ENCODE peak calls at places on chromosomes 3 and 15, in ten cellular contexts. One of them, this sample, is unnamed.

GRCh38 chr3:89246326-89246725 is 138.9 kb downstream of the EPHA3 start:
- DNase-seq in tibial nerve: no peak
- DNase-seq in sigmoid colon: no peak
- DNase-seq in SK-N-SH: no peak
- DNase-seq in ovary: no peak
- DNase-seq in A549: no peak
- DNase-seq in transverse colon: no peak
- DNase-seq in K562: no peak
- DNase-seq in stomach: no peak
- DNase-seq in suprapubic skin: no peak
- DNase-seq in this sample: no peak

GRCh38 chr3:58492385-58492970 is 582 bp downstream of the KCTD6 start:
- DNase-seq in tibial nerve: no peak
- DNase-seq in A549: no peak
- DNase-seq in suprapubic skin: no peak
- DNase-seq in SK-N-SH: peak
- DNase-seq in K562: no peak
- DNase-seq in stomach: no peak
- DNase-seq in transverse colon: no peak
- DNase-seq in ovary: no peak
- DNase-seq in sigmoid colon: no peak
- DNase-seq in this sample: no peak

GRCh38 chr15:58732620-58733363 is 16.7 kb downstream of the ADAM10 start:
- DNase-seq in tibial nerve: no peak
- DNase-seq in suprapubic skin: no peak
- DNase-seq in K562: no peak
- DNase-seq in ovary: no peak
- DNase-seq in A549: no peak
- DNase-seq in sigmoid colon: no peak
- DNase-seq in SK-N-SH: no peak
- DNase-seq in stomach: no peak
- DNase-seq in transverse colon: no peak
- DNase-seq in this sample: no peak

GRCh38 chr3:186057594-186057993 is 51.3 kb downstream of the ETV5 start:
- DNase-seq in K562: peak
- DNase-seq in A549: peak
- DNase-seq in SK-N-SH: no peak
- DNase-seq in ovary: no peak
- DNase-seq in tibial nerve: no peak
- DNase-seq in stomach: no peak
- DNase-seq in sigmoid colon: no peak
- DNase-seq in transverse colon: no peak
- DNase-seq in suprapubic skin: no peak
- DNase-seq in this sample: no peak

GRCh38 chr3:161540594-161540993 is 44.0 kb downstream of the OTOL1 start:
- DNase-seq in stomach: no peak
- DNase-seq in sigmoid colon: no peak
- DNase-seq in A549: no peak
- DNase-seq in ovary: no peak
- DNase-seq in suprapubic skin: no peak
- DNase-seq in K562: no peak
- DNase-seq in tibial nerve: no peak
- DNase-seq in SK-N-SH: no peak
- DNase-seq in transverse colon: no peak
- DNase-seq in this sample: no peak

GRCh38 chr15:67548532-67548852 is 6.0 kb downstream of the MAP2K5 start:
- DNase-seq in tibial nerve: no peak
- DNase-seq in stomach: no peak
- DNase-seq in transverse colon: no peak
- DNase-seq in sigmoid colon: no peak
- DNase-seq in ovary: no peak
- DNase-seq in suprapubic skin: no peak
- DNase-seq in SK-N-SH: no peak
- DNase-seq in A549: no peak
- DNase-seq in K562: no peak
- DNase-seq in this sample: no peak

GRCh38 chr3:126923423-126923822 is 59.5 kb upstream of the PLXNA1 start:
- DNase-seq in sigmoid colon: peak
- DNase-seq in suprapubic skin: no peak
- DNase-seq in K562: no peak
- DNase-seq in A549: no peak
- DNase-seq in transverse colon: no peak
- DNase-seq in tibial nerve: no peak
- DNase-seq in ovary: no peak
- DNase-seq in SK-N-SH: no peak
- DNase-seq in stomach: no peak
- DNase-seq in this sample: no peak

GRCh38 chr3:106421928-106422327 is 553.1 kb upstream of the CBLB start:
- DNase-seq in stomach: no peak
- DNase-seq in transverse colon: no peak
- DNase-seq in ovary: no peak
- DNase-seq in SK-N-SH: no peak
- DNase-seq in tibial nerve: no peak
- DNase-seq in suprapubic skin: no peak
- DNase-seq in K562: no peak
- DNase-seq in A549: no peak
- DNase-seq in sigmoid colon: no peak
- DNase-seq in this sample: no peak

GRCh38 chr15:41695750-41696436 is 35.7 kb downstream of the MGA start:
- DNase-seq in transverse colon: peak
- DNase-seq in K562: peak
- DNase-seq in ovary: no peak
- DNase-seq in SK-N-SH: peak
- DNase-seq in suprapubic skin: no peak
- DNase-seq in sigmoid colon: no peak
- DNase-seq in A549: peak
- DNase-seq in tibial nerve: peak
- DNase-seq in stomach: no peak
- DNase-seq in this sample: no peak

GRCh38 chr3:31790516-31791148 is 190.4 kb downstream of the OSBPL10 start:
- DNase-seq in SK-N-SH: no peak
- DNase-seq in sigmoid colon: no peak
- DNase-seq in A549: no peak
- DNase-seq in transverse colon: no peak
- DNase-seq in K562: no peak
- DNase-seq in ovary: no peak
- DNase-seq in tibial nerve: no peak
- DNase-seq in suprapubic skin: no peak
- DNase-seq in stomach: no peak
- DNase-seq in this sample: peak

GRCh38 chr3:58063424-58063823 is 55.2 kb downstream of the FLNB start:
- DNase-seq in ovary: peak
- DNase-seq in SK-N-SH: no peak
- DNase-seq in tibial nerve: peak
- DNase-seq in stomach: peak
- DNase-seq in suprapubic skin: no peak
- DNase-seq in transverse colon: peak
- DNase-seq in A549: no peak
- DNase-seq in sigmoid colon: peak
- DNase-seq in K562: peak
- DNase-seq in this sample: no peak

DNA sequence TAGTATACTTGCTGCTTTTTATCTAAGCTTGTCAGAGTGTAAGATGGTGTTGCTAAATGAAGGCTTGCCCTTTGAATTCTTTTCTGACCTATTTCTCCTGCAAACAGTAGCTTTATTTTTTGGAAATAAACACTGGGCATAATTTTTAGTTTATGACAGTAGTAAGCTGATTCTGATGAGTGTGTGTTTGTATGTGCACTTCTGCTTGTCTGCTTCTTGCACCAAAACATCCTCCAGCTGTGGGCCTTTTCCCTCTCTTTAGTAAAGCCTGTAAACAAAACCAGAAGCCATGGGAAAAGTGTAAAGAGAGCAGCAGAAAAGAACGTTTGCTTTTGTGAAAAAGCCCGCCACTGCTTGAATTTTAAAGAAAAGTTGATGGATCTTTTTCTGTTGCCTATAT is 136.4 kb upstream of the IL12A start:
- DNase-seq in stomach: no peak
- DNase-seq in transverse colon: no peak
- DNase-seq in ovary: no peak
- DNase-seq in sigmoid colon: no peak
- DNase-seq in SK-N-SH: no peak
- DNase-seq in tibial nerve: no peak
- DNase-seq in K562: no peak
- DNase-seq in suprapubic skin: no peak
- DNase-seq in A549: no peak
- DNase-seq in this sample: no peak
- H3K4me3 ChIP-seq in stomach: no peak
- H3K4me3 ChIP-seq in transverse colon: no peak
- H3K4me3 ChIP-seq in ovary: no peak
- H3K4me3 ChIP-seq in sigmoid colon: peak
- H3K4me3 ChIP-seq in SK-N-SH: peak
- H3K4me3 ChIP-seq in tibial nerve: no peak
- H3K4me3 ChIP-seq in K562: no peak
- H3K4me3 ChIP-seq in suprapubic skin: no peak
- H3K4me3 ChIP-seq in A549: no peak
- H3K4me3 ChIP-seq in this sample: peak

GRCh38 chr15:52337198-52337853 is 41.7 kb upstream of the MYO5C start:
- DNase-seq in SK-N-SH: no peak
- DNase-seq in tibial nerve: no peak
- DNase-seq in A549: peak
- DNase-seq in transverse colon: no peak
- DNase-seq in K562: no peak
- DNase-seq in ovary: no peak
- DNase-seq in stomach: no peak
- DNase-seq in sigmoid colon: no peak
- DNase-seq in suprapubic skin: no peak
- DNase-seq in this sample: no peak

GRCh38 chr15:52336530-52336929 is 40.9 kb upstream of the MYO5C start:
- DNase-seq in suprapubic skin: no peak
- DNase-seq in A549: peak
- DNase-seq in K562: peak
- DNase-seq in transverse colon: peak
- DNase-seq in ovary: no peak
- DNase-seq in SK-N-SH: peak
- DNase-seq in sigmoid colon: no peak
- DNase-seq in tibial nerve: no peak
- DNase-seq in stomach: no peak
- DNase-seq in this sample: no peak

GRCh38 chr15:52340093-52340492 is 44.5 kb upstream of the MYO5C start:
- DNase-seq in sigmoid colon: no peak
- DNase-seq in K562: no peak
- DNase-seq in A549: no peak
- DNase-seq in tibial nerve: no peak
- DNase-seq in ovary: no peak
- DNase-seq in SK-N-SH: no peak
- DNase-seq in transverse colon: no peak
- DNase-seq in suprapubic skin: no peak
- DNase-seq in stomach: no peak
- DNase-seq in this sample: no peak

GRCh38 chr15:52338891-52339290 is 43.3 kb upstream of the MYO5C start:
- DNase-seq in A549: no peak
- DNase-seq in ovary: no peak
- DNase-seq in transverse colon: no peak
- DNase-seq in stomach: no peak
- DNase-seq in K562: no peak
- DNase-seq in tibial nerve: no peak
- DNase-seq in suprapubic skin: no peak
- DNase-seq in sigmoid colon: no peak
- DNase-seq in SK-N-SH: no peak
- DNase-seq in this sample: no peak

DNA sequence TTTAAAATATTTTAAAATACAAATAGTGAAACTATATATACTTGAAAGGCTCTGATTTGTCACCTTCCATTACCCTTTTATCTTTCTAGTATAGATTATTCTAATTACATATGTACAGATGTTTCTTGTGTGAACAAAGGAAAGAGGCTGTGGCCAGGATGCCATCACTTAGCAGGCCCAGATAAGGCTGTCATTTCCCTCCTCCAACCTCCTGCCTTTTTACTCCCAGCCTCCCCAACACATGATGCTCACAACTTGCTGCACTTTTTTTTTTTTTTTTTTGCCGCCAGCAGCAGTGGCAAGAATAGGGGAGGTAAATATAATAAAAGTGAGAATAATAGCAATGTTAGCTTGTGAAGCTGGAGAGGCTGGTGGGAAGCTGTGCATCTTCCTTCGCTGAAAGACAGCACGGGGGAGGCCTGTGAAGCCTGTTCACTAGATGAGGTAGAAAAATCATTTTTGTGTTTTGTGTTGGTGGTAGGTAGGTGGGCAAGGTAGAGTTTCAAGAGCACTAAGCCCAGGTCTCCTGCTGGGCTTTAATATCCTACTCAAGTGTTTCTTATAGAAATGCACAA is 42.4 kb upstream of the MYO5C start:
- DNase-seq in K562: no peak
- DNase-seq in sigmoid colon: no peak
- DNase-seq in ovary: no peak
- DNase-seq in A549: no peak
- DNase-seq in tibial nerve: no peak
- DNase-seq in transverse colon: no peak
- DNase-seq in SK-N-SH: peak
- DNase-seq in suprapubic skin: no peak
- DNase-seq in stomach: no peak
- DNase-seq in this sample: no peak
- TF ChIP-seq EP300 in K562: no peak
- TF ChIP-seq EP300 in sigmoid colon: no peak
- TF ChIP-seq EP300 in ovary: no peak
- TF ChIP-seq EP300 in A549: no peak
- TF ChIP-seq EP300 in tibial nerve: no peak
- TF ChIP-seq EP300 in transverse colon: no peak
- TF ChIP-seq EP300 in SK-N-SH: no peak
- TF ChIP-seq EP300 in suprapubic skin: no peak
- TF ChIP-seq EP300 in stomach: no peak
- TF ChIP-seq EP300 in this sample: no peak

GRCh38 chr3:50268703-50269451 is at the start of gene SEMA3B:
- DNase-seq in SK-N-SH: no peak
- DNase-seq in suprapubic skin: peak
- DNase-seq in tibial nerve: no peak
- DNase-seq in A549: peak
- DNase-seq in transverse colon: peak
- DNase-seq in ovary: peak
- DNase-seq in K562: no peak
- DNase-seq in stomach: peak
- DNase-seq in sigmoid colon: peak
- DNase-seq in this sample: no peak
- H3K4me3 ChIP-seq in SK-N-SH: no peak
- H3K4me3 ChIP-seq in suprapubic skin: peak
- H3K4me3 ChIP-seq in tibial nerve: peak
- H3K4me3 ChIP-seq in A549: peak
- H3K4me3 ChIP-seq in transverse colon: peak
- H3K4me3 ChIP-seq in ovary: peak
- H3K4me3 ChIP-seq in K562: no peak
- H3K4me3 ChIP-seq in stomach: peak
- H3K4me3 ChIP-seq in sigmoid colon: peak
- H3K4me3 ChIP-seq in this sample: peak

GRCh38 chr3:44913868-44914468 is 39.6 kb downstream of the TGM4 start:
- DNase-seq in tibial nerve: peak
- DNase-seq in transverse colon: peak
- DNase-seq in K562: peak
- DNase-seq in SK-N-SH: peak
- DNase-seq in suprapubic skin: no peak
- DNase-seq in stomach: peak
- DNase-seq in sigmoid colon: no peak
- DNase-seq in A549: peak
- DNase-seq in ovary: peak
- DNase-seq in this sample: no peak
- TF ChIP-seq EP300 in tibial nerve: no peak
- TF ChIP-seq EP300 in transverse colon: no peak
- TF ChIP-seq EP300 in K562: no peak
- TF ChIP-seq EP300 in SK-N-SH: no peak
- TF ChIP-seq EP300 in suprapubic skin: no peak
- TF ChIP-seq EP300 in stomach: no peak
- TF ChIP-seq EP300 in sigmoid colon: no peak
- TF ChIP-seq EP300 in A549: no peak
- TF ChIP-seq EP300 in ovary: no peak
- TF ChIP-seq EP300 in this sample: no peak

GRCh38 chr3:5026046-5026362 is 46.8 kb downstream of the BHLHE40 start:
- DNase-seq in suprapubic skin: no peak
- DNase-seq in ovary: no peak
- DNase-seq in sigmoid colon: no peak
- DNase-seq in transverse colon: no peak
- DNase-seq in A549: no peak
- DNase-seq in stomach: no peak
- DNase-seq in tibial nerve: no peak
- DNase-seq in K562: no peak
- DNase-seq in SK-N-SH: no peak
- DNase-seq in this sample: no peak
- H3K4me3 ChIP-seq in suprapubic skin: peak
- H3K4me3 ChIP-seq in ovary: peak
- H3K4me3 ChIP-seq in sigmoid colon: peak
- H3K4me3 ChIP-seq in transverse colon: peak
- H3K4me3 ChIP-seq in A549: peak
- H3K4me3 ChIP-seq in stomach: peak
- H3K4me3 ChIP-seq in tibial nerve: peak
- H3K4me3 ChIP-seq in K562: no peak
- H3K4me3 ChIP-seq in SK-N-SH: peak
- H3K4me3 ChIP-seq in this sample: peak